ENCODE peak calls at places on chromosomes 5 and 9, in seven cellular contexts. Z is substantia nigra, U is bronchial epithelial cell, O is left cardiac atrium, T is EL, C is cardiac muscle cell, V is NCI-H1417. S is an unnamed sample.
A peak's percentile ranks its signal among the peaks of the same experiment; 100 is the strongest.

GRCh38 chr5:173484569-173484968 is 131.9 kb downstream of the BOD1 start:
- DNase-seq in Z (no peak), U (no peak), O (no peak), T (no peak), C (no peak), V (no peak), S (no peak)

GRCh38 chr5:55338810-55339243 is 31.0 kb downstream of the MTREX start:
- DNase-seq in Z (no peak), U (no peak), O (no peak), T (no peak), C (no peak), V (no peak), S (no peak)

GRCh38 chr5:154778534-154778933 is 23.4 kb downstream of the LARP1 start:
- DNase-seq in Z (no peak), U (no peak), O (no peak), T (peak; percentile 31), C (no peak), V (no peak), S (no peak)

GRCh38 chr5:82425591-82425990 is 147.4 kb upstream of the RPS23 start:
- DNase-seq in Z (no peak), U (no peak), O (no peak), T (no peak), C (no peak), V (no peak), S (no peak)

GRCh38 chr5:120605325-120606079 is 141.4 kb downstream of the PRR16 start:
- DNase-seq in Z (no peak), U (no peak), O (no peak), T (peak; percentile 38), C (no peak), V (no peak), S (no peak)

GRCh38 chr5:1378096-1378495 is 33.2 kb upstream of the CLPTM1L start:
- DNase-seq in Z (no peak), U (no peak), O (no peak), T (no peak), C (no peak), V (no peak), S (no peak)

GRCh38 chr5:124649548-124650501 is 96.6 kb downstream of the ZNF608 start:
- DNase-seq in Z (no peak), U (peak; percentile 78), O (peak; percentile 75), T (peak; percentile 94), C (peak; percentile 56), V (peak; percentile 73), S (peak; percentile 47)

GRCh38 chr9:108645520-108645919 is 210.3 kb downstream of the ACTL7B start:
- DNase-seq in Z (no peak), U (peak; percentile 27), O (no peak), T (no peak), C (no peak), V (no peak), S (no peak)

GRCh38 chr5:121273818-121274433 is 577.8 kb upstream of the FTMT start:
- DNase-seq in Z (no peak), U (peak; percentile 97), O (no peak), T (peak; percentile 77), C (no peak), V (no peak), S (no peak)

GRCh38 chr5:148682283-148683026 is 28.1 kb upstream of the HTR4 start:
- DNase-seq in Z (no peak), U (no peak), O (no peak), T (no peak), C (no peak), V (no peak), S (no peak)

GRCh38 chr5:148776780-148777179 is 49.6 kb upstream of the ADRB2 start:
- DNase-seq in Z (no peak), U (peak; percentile 97), O (no peak), T (peak; percentile 91), C (no peak), V (no peak), S (no peak)

GRCh38 chr5:35956429-35956828 is 18.0 kb upstream of the CAPSL start:
- DNase-seq in Z (no peak), U (peak; percentile 48), O (no peak), T (peak; percentile 28), C (no peak), V (no peak), S (no peak)

GRCh38 chr9:101580076-101580475 is 14.7 kb downstream of the PPP3R2 start:
- DNase-seq in Z (no peak), U (no peak), O (no peak), T (no peak), C (no peak), V (no peak), S (no peak)

S was measured in testis.